ENCODE peak calls at places on chromosome 15, in nine cellular contexts. U, J, C, N, K, T, L, Q and R are unnamed samples.
A peak's percentile ranks its signal among the peaks of the same experiment; 100 is the strongest.

GRCh38 chr15:40273428-40273827 is 9.4 kb downstream of the ANKRD63 start:
- DNase-seq in U (no peak), J (no peak), C (no peak), N (no peak), K (no peak), T (no peak), L (no peak), Q (no peak), R (no peak)

GRCh38 chr15:80798911-80799310 is 19.7 kb downstream of the CEMIP start:
- DNase-seq in U (no peak), J (no peak), C (no peak), N (no peak), K (no peak), T (no peak), L (no peak), Q (no peak), R (no peak)

GRCh38 chr15:56496635-56497034 is 31.7 kb upstream of the MNS1 start:
- DNase-seq in U (no peak), J (no peak), C (no peak), N (no peak), K (peak; percentile 79), T (peak; percentile 77), L (peak; percentile 75), Q (no peak), R (peak; percentile 73)

GRCh38 chr15:36361351-36361870 is 218.0 kb upstream of the CDIN1 start:
- DNase-seq in U (no peak), J (no peak), C (no peak), N (no peak), K (peak; percentile 77), T (no peak), L (peak; percentile 69), Q (no peak), R (peak; percentile 21)

GRCh38 chr15:81380203-81380602 is 6.2 kb upstream of the TMC3 start:
- DNase-seq in U (no peak), J (peak; percentile 22), C (no peak), N (no peak), K (no peak), T (no peak), L (no peak), Q (no peak), R (no peak)

GRCh38 chr15:81049835-81050234 is 49.1 kb downstream of the TLNRD1 start:
- DNase-seq in U (no peak), J (no peak), C (no peak), N (no peak), K (no peak), T (no peak), L (no peak), Q (no peak), R (no peak)

GRCh38 chr15:31805090-31805662 is 225.1 kb upstream of the CHRNA7 start:
- DNase-seq in U (no peak), J (no peak), C (no peak), N (no peak), K (no peak), T (no peak), L (no peak), Q (no peak), R (no peak)

GRCh38 chr15:40098489-40099261 is 10.0 kb downstream of the BMF start:
- DNase-seq in U (peak; percentile 52), J (peak; percentile 69), C (peak; percentile 83), N (peak; percentile 78), K (peak; percentile 98), T (peak; percentile 97), L (peak; percentile 94), Q (peak; percentile 79), R (peak; percentile 83)

GRCh38 chr15:70932397-70932796 is 39.8 kb downstream of the LRRC49 start:
- DNase-seq in U (no peak), J (no peak), C (no peak), N (no peak), K (no peak), T (no peak), L (no peak), Q (no peak), R (peak; percentile 18)

GRCh38 chr15:69997701-69998273 is 99.9 kb downstream of the TLE3 start:
- DNase-seq in U (peak; percentile 38), J (no peak), C (no peak), N (no peak), K (peak; percentile 4), T (peak; percentile 65), L (peak; percentile 33), Q (peak; percentile 62), R (peak; percentile 75)

GRCh38 chr15:99099661-99100060 is 5.2 kb upstream of the SYNM start:
- DNase-seq in U (no peak), J (no peak), C (no peak), N (no peak), K (no peak), T (no peak), L (no peak), Q (no peak), R (no peak)

GRCh38 chr15:99102332-99103235 is 2.3 kb upstream of the SYNM start:
- DNase-seq in U (no peak), J (no peak), C (no peak), N (no peak), K (no peak), T (no peak), L (no peak), Q (peak; percentile 54), R (no peak)

GRCh38 chr15:99101501-99101900 is 3.4 kb upstream of the SYNM start:
- DNase-seq in U (no peak), J (no peak), C (no peak), N (no peak), K (no peak), T (no peak), L (no peak), Q (peak; percentile 50), R (no peak)

GRCh38 chr15:99098991-99099390 is 5.9 kb upstream of the SYNM start:
- DNase-seq in U (no peak), J (no peak), C (no peak), N (no peak), K (no peak), T (no peak), L (no peak), Q (no peak), R (no peak)

GRCh38 chr15:99100245-99101173 is 4.4 kb upstream of the SYNM start:
- DNase-seq in U (peak; percentile 84), J (no peak), C (peak; percentile 85), N (peak; percentile 85), K (peak; percentile 63), T (peak; percentile 92), L (peak; percentile 61), Q (peak; percentile 82), R (peak; percentile 73)
- TF ChIP-seq CTCF in U (peak; percentile 85), J (peak; percentile 38), C (peak; percentile 91), N (peak; percentile 73), K (peak; percentile 86), T (peak; percentile 90), L (peak; percentile 89), Q (peak; percentile 72), R (peak; percentile 74)

DNA sequence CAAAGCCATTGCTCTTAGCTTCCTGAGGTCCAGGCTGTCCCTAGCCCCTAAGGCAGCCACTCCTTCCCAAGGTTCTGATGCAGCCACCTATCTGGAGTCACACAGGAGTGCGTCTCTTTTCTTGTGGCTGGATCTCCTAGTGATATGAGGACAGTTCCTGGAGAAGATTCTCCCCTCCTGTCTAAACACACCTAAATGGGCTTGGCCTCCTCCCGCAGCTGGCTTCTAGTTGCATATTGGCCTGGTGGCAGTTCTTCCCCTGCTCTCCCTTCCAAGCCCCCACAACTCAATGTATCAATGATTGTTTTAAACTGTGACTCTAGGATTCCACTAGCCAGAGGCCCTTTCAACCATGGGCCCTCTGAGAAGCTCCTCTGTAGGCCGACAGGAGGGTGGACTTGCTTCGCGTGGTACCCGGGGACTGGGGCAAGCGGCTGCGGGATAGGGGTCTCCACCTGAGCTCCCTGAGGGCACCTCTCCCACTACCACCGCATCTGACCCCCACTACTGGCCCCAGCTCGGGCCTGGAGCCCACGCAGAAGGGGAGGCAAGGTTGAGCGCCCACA is 1.4 kb downstream of the ITGA11 start:
- DNase-seq in U (no peak), J (no peak), C (peak; percentile 1), N (no peak), K (no peak), T (no peak), L (no peak), Q (peak; percentile 55), R (no peak)
- H3K4me3 ChIP-seq in U (peak overlapping the region; percentile 72), J (no peak overlapping the region), C (peak overlapping the region; percentile 67), N (peak overlapping the region; percentile 51), K (peak overlapping the region; percentile 57), T (no peak overlapping the region), L (peak overlapping the region; percentile 55), Q (peak overlapping the region; percentile 49), R (no peak overlapping the region)

GRCh38 chr15:77548608-77549551 is 83.8 kb downstream of the LINGO1 start:
- DNase-seq in U (no peak), J (no peak), C (no peak), N (no peak), K (no peak), T (no peak), L (no peak), Q (no peak), R (no peak)
- TF ChIP-seq CTCF in U (no peak), J (no peak), C (no peak), N (no peak), K (no peak), T (no peak), L (no peak), Q (no peak), R (no peak)

GRCh38 chr15:49046113-49046883 is at the start of gene SECISBP2L:
- DNase-seq in U (peak; percentile 94), J (peak; percentile 90), C (peak; percentile 96), N (peak; percentile 90), K (peak; percentile 92), T (peak; percentile 96), L (peak; percentile 95), Q (peak; percentile 93), R (peak; percentile 93)

GRCh38 chr15:49042165-49042564 is 4.1 kb downstream of the SECISBP2L start:
- DNase-seq in U (no peak), J (no peak), C (no peak), N (no peak), K (no peak), T (no peak), L (no peak), Q (no peak), R (no peak)

GRCh38 chr15:49044761-49045571 is 1.3 kb downstream of the SECISBP2L start:
- DNase-seq in U (no peak), J (no peak), C (no peak), N (no peak), K (peak; percentile 1), T (no peak), L (peak; percentile 32), Q (no peak), R (peak; percentile 10)

GRCh38 chr15:49045691-49046112 is 544 bp downstream of the SECISBP2L start:
- DNase-seq in U (no peak), J (no peak), C (no peak), N (no peak), K (peak; percentile 21), T (peak; percentile 32), L (peak; percentile 51), Q (no peak), R (peak; percentile 38)

GRCh38 chr15:49044002-49044401 is 2.2 kb downstream of the SECISBP2L start:
- DNase-seq in U (no peak), J (no peak), C (no peak), N (no peak), K (no peak), T (no peak), L (no peak), Q (no peak), R (no peak)
- H3K4me3 ChIP-seq in U (peak overlapping the region; percentile 92), J (no peak overlapping the region), C (peak overlapping the region; percentile 89), N (no peak overlapping the region), K (peak overlapping the region; percentile 97), T (no peak overlapping the region), L (no peak overlapping the region), Q (no peak overlapping the region), R (no peak overlapping the region)

DNA sequence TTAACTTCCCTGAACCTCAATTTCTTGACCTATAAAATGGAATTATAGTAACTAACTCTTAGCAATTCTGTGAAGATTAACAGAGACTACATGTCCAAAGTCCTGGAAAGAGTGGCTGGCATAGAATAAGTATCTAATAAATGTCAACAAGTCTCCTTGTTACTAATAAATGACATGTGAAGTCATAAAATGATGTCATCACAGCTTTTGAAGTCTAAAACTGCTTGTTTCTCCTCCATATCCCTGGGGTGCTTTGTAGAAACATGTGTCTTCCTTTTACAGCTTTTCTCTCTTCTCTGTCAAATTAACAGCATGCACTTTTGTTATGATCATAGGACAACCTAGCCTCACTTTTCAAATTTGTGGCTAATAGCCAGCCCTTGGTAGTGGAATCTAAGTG is 510.2 kb downstream of the NTRK3 start:
- DNase-seq in U (no peak), J (no peak), C (no peak), N (no peak), K (no peak), T (peak; percentile 37), L (no peak), Q (no peak), R (no peak)
- TF ChIP-seq CTCF in U (no peak), J (no peak), C (no peak), N (no peak), K (no peak), T (no peak), L (no peak), Q (no peak), R (no peak)